ENCODE peak calls at places on chromosomes 4 and X, in five cellular contexts. One of them, this sample, is unnamed.

GRCh38 chr4:2837904-2838496 is 5.6 kb upstream of the ADD1 start:
- DNase-seq in AG10803: peak
- DNase-seq in coronary artery: peak
- DNase-seq in transverse colon: peak
- DNase-seq in thoracic aorta: no peak
- DNase-seq in this sample: peak

GRCh38 chr4:173937871-173938270 is 345.6 kb downstream of the FBXO8 start:
- DNase-seq in AG10803: no peak
- DNase-seq in coronary artery: no peak
- DNase-seq in transverse colon: no peak
- DNase-seq in thoracic aorta: no peak
- DNase-seq in this sample: no peak

GRCh38 chrX:11557120-11557519 is 108.6 kb downstream of the ARHGAP6 start:
- DNase-seq in transverse colon: no peak
- DNase-seq in thoracic aorta: no peak
- DNase-seq in AG10803: peak
- DNase-seq in coronary artery: no peak
- DNase-seq in this sample: no peak

GRCh38 chrX:77505227-77505626 is 58.0 kb downstream of the FGF16 start:
- DNase-seq in thoracic aorta: no peak
- DNase-seq in AG10803: peak
- DNase-seq in transverse colon: no peak
- DNase-seq in coronary artery: no peak
- DNase-seq in this sample: peak

GRCh38 chr4:125388653-125389052 is 73.9 kb downstream of the FAT4 start:
- DNase-seq in thoracic aorta: no peak
- DNase-seq in transverse colon: no peak
- DNase-seq in AG10803: peak
- DNase-seq in coronary artery: no peak
- DNase-seq in this sample: peak

GRCh38 chr4:107444-108429 is 16.6 kb upstream of the ZNF718 start:
- DNase-seq in AG10803: no peak
- DNase-seq in transverse colon: no peak
- DNase-seq in thoracic aorta: no peak
- DNase-seq in coronary artery: no peak
- DNase-seq in this sample: no peak

GRCh38 chr4:32172761-32173160 is 1452.6 kb downstream of the PCDH7 start:
- DNase-seq in coronary artery: no peak
- DNase-seq in thoracic aorta: no peak
- DNase-seq in AG10803: peak
- DNase-seq in transverse colon: no peak
- DNase-seq in this sample: peak

GRCh38 chr4:185304944-185305690 is 90.6 kb downstream of the LRP2BP start:
- DNase-seq in transverse colon: peak
- DNase-seq in coronary artery: no peak
- DNase-seq in thoracic aorta: no peak
- DNase-seq in AG10803: no peak
- DNase-seq in this sample: peak

GRCh38 chr4:127162741-127163140 is 470.0 kb upstream of the INTU start:
- DNase-seq in transverse colon: no peak
- DNase-seq in thoracic aorta: no peak
- DNase-seq in coronary artery: no peak
- DNase-seq in AG10803: peak
- DNase-seq in this sample: peak

GRCh38 chrX:105872921-105873320 is 50.6 kb downstream of the NRK start:
- DNase-seq in coronary artery: no peak
- DNase-seq in AG10803: no peak
- DNase-seq in thoracic aorta: no peak
- DNase-seq in transverse colon: no peak
- DNase-seq in this sample: no peak

GRCh38 chrX:37603938-37604409 is 32.5 kb downstream of the LANCL3 start:
- DNase-seq in coronary artery: no peak
- DNase-seq in AG10803: no peak
- DNase-seq in thoracic aorta: no peak
- DNase-seq in transverse colon: no peak
- DNase-seq in this sample: no peak

GRCh38 chr4:145939241-145939640 is 618 bp upstream of the ZNF827 start:
- DNase-seq in transverse colon: no peak
- DNase-seq in coronary artery: no peak
- DNase-seq in thoracic aorta: no peak
- DNase-seq in AG10803: no peak
- DNase-seq in this sample: no peak

GRCh38 chrX:109709129-109709631 is 23.9 kb downstream of the ACSL4 start:
- DNase-seq in coronary artery: no peak
- DNase-seq in AG10803: peak
- DNase-seq in thoracic aorta: no peak
- DNase-seq in transverse colon: no peak
- DNase-seq in this sample: peak

GRCh38 chrX:150352581-150352980 is 10.5 kb upstream of the MAMLD1 start:
- DNase-seq in coronary artery: no peak
- DNase-seq in AG10803: no peak
- DNase-seq in thoracic aorta: no peak
- DNase-seq in transverse colon: no peak
- DNase-seq in this sample: no peak

GRCh38 chrX:20412871-20413486 is 146.3 kb upstream of the RPS6KA3 start:
- DNase-seq in thoracic aorta: no peak
- DNase-seq in transverse colon: peak
- DNase-seq in AG10803: no peak
- DNase-seq in coronary artery: no peak
- DNase-seq in this sample: no peak

GRCh38 chr4:137621056-137621455 is 88.8 kb upstream of the PCDH18 start:
- DNase-seq in transverse colon: no peak
- DNase-seq in AG10803: no peak
- DNase-seq in thoracic aorta: no peak
- DNase-seq in coronary artery: no peak
- DNase-seq in this sample: no peak

GRCh38 chrX:54452920-54453319 is 12.7 kb downstream of the TSR2 start:
- DNase-seq in AG10803: peak
- DNase-seq in transverse colon: no peak
- DNase-seq in coronary artery: no peak
- DNase-seq in thoracic aorta: no peak
- DNase-seq in this sample: peak

GRCh38 chr4:172305698-172306097 is 492.5 kb downstream of the GALNTL6 start:
- DNase-seq in AG10803: no peak
- DNase-seq in coronary artery: no peak
- DNase-seq in transverse colon: no peak
- DNase-seq in thoracic aorta: no peak
- DNase-seq in this sample: no peak

GRCh38 chrX:56766554-56767412 is 37.7 kb downstream of the NBDY start:
- DNase-seq in thoracic aorta: no peak
- DNase-seq in AG10803: peak
- DNase-seq in coronary artery: peak
- DNase-seq in transverse colon: peak
- DNase-seq in this sample: peak

GRCh38 chr4:42446823-42447222 is 49.5 kb downstream of the SHISA3 start:
- DNase-seq in thoracic aorta: no peak
- DNase-seq in AG10803: no peak
- DNase-seq in transverse colon: no peak
- DNase-seq in coronary artery: no peak
- DNase-seq in this sample: no peak

GRCh38 chr4:121462660-121463261 is 81.9 kb upstream of the QRFPR start:
- DNase-seq in AG10803: peak
- DNase-seq in transverse colon: peak
- DNase-seq in thoracic aorta: no peak
- DNase-seq in coronary artery: no peak
- DNase-seq in this sample: peak

GRCh38 chr4:140257461-140258305 is 103.7 kb upstream of the MAML3 start:
- DNase-seq in AG10803: peak
- DNase-seq in transverse colon: no peak
- DNase-seq in coronary artery: no peak
- DNase-seq in thoracic aorta: no peak
- DNase-seq in this sample: peak

GRCh38 chrX:23436875-23437274 is 102.2 kb downstream of the PTCHD1 start:
- DNase-seq in AG10803: no peak
- DNase-seq in coronary artery: no peak
- DNase-seq in thoracic aorta: no peak
- DNase-seq in transverse colon: no peak
- DNase-seq in this sample: no peak

GRCh38 chr4:139556071-139556734 is at the start of gene SETD7:
- DNase-seq in coronary artery: peak
- DNase-seq in AG10803: peak
- DNase-seq in transverse colon: peak
- DNase-seq in thoracic aorta: peak
- DNase-seq in this sample: peak

GRCh38 chrX:28584025-28584424 is 3.2 kb upstream of the IL1RAPL1 start:
- DNase-seq in AG10803: no peak
- DNase-seq in coronary artery: no peak
- DNase-seq in transverse colon: no peak
- DNase-seq in thoracic aorta: no peak
- DNase-seq in this sample: no peak

GRCh38 chr4:189069782-189070181 is 870.9 kb upstream of the FRG1 start:
- DNase-seq in thoracic aorta: no peak
- DNase-seq in transverse colon: no peak
- DNase-seq in coronary artery: no peak
- DNase-seq in AG10803: no peak
- DNase-seq in this sample: no peak

GRCh38 chr4:113899260-113900177 is 79.9 kb downstream of the ARSJ start:
- DNase-seq in coronary artery: no peak
- DNase-seq in transverse colon: peak
- DNase-seq in thoracic aorta: no peak
- DNase-seq in AG10803: no peak
- DNase-seq in this sample: no peak

GRCh38 chr4:183289688-183290087 is 30.4 kb downstream of the CLDN22 start:
- DNase-seq in AG10803: no peak
- DNase-seq in thoracic aorta: no peak
- DNase-seq in coronary artery: no peak
- DNase-seq in transverse colon: no peak
- DNase-seq in this sample: no peak

GRCh38 chr4:3834186-3834920 is 68.2 kb downstream of the ADRA2C start:
- DNase-seq in thoracic aorta: no peak
- DNase-seq in AG10803: no peak
- DNase-seq in transverse colon: no peak
- DNase-seq in coronary artery: no peak
- DNase-seq in this sample: no peak

GRCh38 chr4:151015458-151016344 is 617 bp upstream of the LRBA start:
- DNase-seq in transverse colon: peak
- DNase-seq in coronary artery: peak
- DNase-seq in thoracic aorta: no peak
- DNase-seq in AG10803: peak
- DNase-seq in this sample: peak

GRCh38 chr4:184250795-184251679 is 33.4 kb upstream of the ENPP6 start:
- DNase-seq in transverse colon: no peak
- DNase-seq in thoracic aorta: no peak
- DNase-seq in AG10803: peak
- DNase-seq in coronary artery: no peak
- DNase-seq in this sample: peak

GRCh38 chr4:68182382-68182820 is 52.7 kb upstream of the TMPRSS11F start:
- DNase-seq in coronary artery: no peak
- DNase-seq in AG10803: no peak
- DNase-seq in transverse colon: no peak
- DNase-seq in thoracic aorta: no peak
- DNase-seq in this sample: no peak

GRCh38 chr4:68180858-68181531 is 51.3 kb upstream of the TMPRSS11F start:
- DNase-seq in AG10803: peak
- DNase-seq in transverse colon: no peak
- DNase-seq in thoracic aorta: no peak
- DNase-seq in coronary artery: no peak
- DNase-seq in this sample: peak

GRCh38 chr4:68175562-68176155 is 46.0 kb upstream of the TMPRSS11F start:
- DNase-seq in AG10803: peak
- DNase-seq in transverse colon: no peak
- DNase-seq in thoracic aorta: no peak
- DNase-seq in coronary artery: no peak
- DNase-seq in this sample: peak

GRCh38 chr4:68176904-68177303 is 47.2 kb upstream of the TMPRSS11F start:
- DNase-seq in AG10803: no peak
- DNase-seq in thoracic aorta: no peak
- DNase-seq in coronary artery: no peak
- DNase-seq in transverse colon: no peak
- DNase-seq in this sample: no peak

GRCh38 chr4:68176500-68176899 is 46.8 kb upstream of the TMPRSS11F start:
- DNase-seq in transverse colon: no peak
- DNase-seq in coronary artery: no peak
- DNase-seq in thoracic aorta: no peak
- DNase-seq in AG10803: no peak
- DNase-seq in this sample: no peak
- TF ChIP-seq CTCF in transverse colon: no peak
- TF ChIP-seq CTCF in coronary artery: no peak
- TF ChIP-seq CTCF in thoracic aorta: no peak
- TF ChIP-seq CTCF in AG10803: peak
- TF ChIP-seq CTCF in this sample: peak

GRCh38 chr4:72558655-72559054 is 10.4 kb downstream of the ADAMTS3 start:
- DNase-seq in thoracic aorta: no peak
- DNase-seq in transverse colon: no peak
- DNase-seq in coronary artery: no peak
- DNase-seq in AG10803: no peak
- DNase-seq in this sample: no peak
- H3K4me3 ChIP-seq in thoracic aorta: no peak
- H3K4me3 ChIP-seq in transverse colon: no peak
- H3K4me3 ChIP-seq in coronary artery: no peak
- H3K4me3 ChIP-seq in AG10803: no peak
- H3K4me3 ChIP-seq in this sample: no peak

GRCh38 chr4:15878011-15878410 is 60.5 kb downstream of the FGFBP1 start:
- DNase-seq in coronary artery: no peak
- DNase-seq in AG10803: no peak
- DNase-seq in transverse colon: no peak
- DNase-seq in thoracic aorta: no peak
- DNase-seq in this sample: no peak
- TF ChIP-seq CTCF in coronary artery: no peak
- TF ChIP-seq CTCF in AG10803: no peak
- TF ChIP-seq CTCF in transverse colon: no peak
- TF ChIP-seq CTCF in thoracic aorta: no peak
- TF ChIP-seq CTCF in this sample: no peak

DNA sequence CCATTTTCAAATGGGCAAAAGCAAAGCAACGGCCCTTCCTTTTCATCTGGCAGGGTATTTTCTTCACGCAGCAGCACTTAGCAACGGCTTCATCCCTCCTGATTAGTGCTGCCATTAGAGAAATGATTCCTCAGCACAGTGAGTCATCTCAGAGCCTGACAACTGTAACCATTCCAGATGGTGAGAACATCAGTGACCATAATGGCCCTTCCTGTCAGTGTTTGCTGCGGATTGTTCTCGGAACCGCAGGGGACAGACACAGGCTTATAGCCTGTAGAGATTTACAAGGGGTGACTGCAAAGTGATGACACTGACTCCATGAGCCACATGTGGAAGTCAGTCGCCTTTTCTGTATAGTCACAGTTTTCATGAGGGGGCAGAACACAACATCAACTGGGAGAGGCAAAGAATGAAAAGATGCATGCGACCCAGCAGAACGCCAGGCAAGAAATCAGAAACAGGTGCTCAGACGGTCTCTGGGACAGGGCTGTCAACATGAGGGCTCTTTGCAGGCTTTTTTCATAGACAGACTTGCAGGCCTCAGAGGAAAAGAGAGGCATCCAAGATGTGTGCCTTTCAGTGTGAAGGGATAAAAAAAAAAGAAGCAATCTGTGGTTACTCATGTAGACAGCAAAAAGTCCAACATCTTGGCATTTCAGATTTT is 69.9 kb upstream of the FBXW7 start:
- DNase-seq in AG10803: peak
- DNase-seq in coronary artery: no peak
- DNase-seq in transverse colon: no peak
- DNase-seq in thoracic aorta: no peak
- DNase-seq in this sample: peak
- H3K4me3 ChIP-seq in AG10803: no peak
- H3K4me3 ChIP-seq in coronary artery: no peak
- H3K4me3 ChIP-seq in transverse colon: no peak
- H3K4me3 ChIP-seq in thoracic aorta: peak
- H3K4me3 ChIP-seq in this sample: no peak

GRCh38 chrX:48854898-48855297 is 19.5 kb upstream of the PCSK1N start:
- DNase-seq in coronary artery: no peak
- DNase-seq in AG10803: peak
- DNase-seq in thoracic aorta: no peak
- DNase-seq in transverse colon: no peak
- DNase-seq in this sample: peak
- TF ChIP-seq CTCF in coronary artery: no peak
- TF ChIP-seq CTCF in AG10803: peak
- TF ChIP-seq CTCF in thoracic aorta: no peak
- TF ChIP-seq CTCF in transverse colon: no peak
- TF ChIP-seq CTCF in this sample: peak

This sample was measured in fibroblast of villous mesenchyme.